ENCODE peak calls at places on chromosomes 12 and 14, in seven cellular contexts. M is mucosa of descending colon, H is lower leg skin, N is tibial artery, E is testis, O is H1, G is colonic mucosa. Z is an unnamed sample.

GRCh38 chr14:31181271-31181670 is 26.3 kb downstream of the HECTD1 start:
- DNase-seq in N (no peak), O (no peak), G (no peak), E (no peak), M (no peak), H (no peak), Z (no peak)

GRCh38 chr12:53050426-53051057 is 677 bp downstream of the TNS2 start:
- DNase-seq in G (no peak), M (no peak), E (no peak), H (no peak), N (no peak), O (no peak), Z (no peak)

GRCh38 chr12:31210104-31210503 is 115.8 kb downstream of the SINHCAF start:
- DNase-seq in G (no peak), E (no peak), H (no peak), O (no peak), M (no peak), N (no peak), Z (peak; percentile 48)

GRCh38 chr14:100585448-100586152 is 1.6 kb downstream of the BEGAIN start:
- DNase-seq in E (no peak), N (peak; percentile 12), H (no peak), M (no peak), O (no peak), G (no peak), Z (no peak)

GRCh38 chr12:77189463-77189862 is 124.1 kb upstream of the E2F7 start:
- DNase-seq in H (no peak), N (no peak), G (no peak), E (no peak), O (no peak), M (no peak), Z (peak; percentile 86)

GRCh38 chr12:45446013-45446412 is 230.1 kb downstream of the ANO6 start:
- DNase-seq in N (no peak), H (no peak), G (no peak), M (no peak), O (no peak), E (peak; percentile 60), Z (no peak)

GRCh38 chr12:103909811-103910210 is 20.4 kb upstream of the HSP90B1 start:
- DNase-seq in H (no peak), E (no peak), G (no peak), M (no peak), N (no peak), O (no peak), Z (peak; percentile 69)

GRCh38 chr14:101137234-101137633 is 233.7 kb upstream of the RTL1 start:
- DNase-seq in G (no peak), N (no peak), O (no peak), M (no peak), H (no peak), E (no peak), Z (no peak)

GRCh38 chr14:81562818-81563217 is 29.2 kb upstream of the SEL1L start:
- DNase-seq in M (no peak), E (no peak), H (no peak), N (no peak), O (no peak), G (no peak), Z (no peak)

GRCh38 chr14:64465856-64466554 is 706 bp downstream of the AKAP5 start:
- DNase-seq in N (no peak), G (peak; percentile 45), O (no peak), H (no peak), E (peak; percentile 29), M (peak; percentile 39), Z (peak; percentile 49)

GRCh38 chr12:6923003-6923732 is 4.6 kb upstream of the ATN1 start:
- DNase-seq in E (no peak), M (no peak), N (peak; percentile 63), H (no peak), O (no peak), G (no peak), Z (no peak)

GRCh38 chr14:89702151-89702936 is 252.2 kb downstream of the EFCAB11 start:
- DNase-seq in G (peak; percentile 43), O (no peak), M (peak; percentile 39), E (peak; percentile 54), H (peak; percentile 43), N (no peak), Z (peak; percentile 65)

GRCh38 chr14:35050652-35051051 is 4.6 kb downstream of the FAM177A1 start:
- DNase-seq in O (no peak), E (no peak), G (no peak), N (no peak), H (no peak), M (no peak), Z (peak; percentile 57)

GRCh38 chr12:109832534-109833306 is 478 bp downstream of the TRPV4 start:
- DNase-seq in E (no peak), M (no peak), O (no peak), N (no peak), H (no peak), G (no peak), Z (no peak)
- H3K4me3 ChIP-seq in E (peak overlapping the region; percentile 46), M (no peak overlapping the region), O (peak overlapping the region; percentile 38), N (peak overlapping the region; percentile 45), H (peak overlapping the region; percentile 31), G (peak overlapping the region; percentile 26), Z (peak overlapping the region; percentile 69)

GRCh38 chr12:26091837-26092236 is 33.0 kb downstream of the BHLHE41 start:
- DNase-seq in M (no peak), O (no peak), E (no peak), G (no peak), H (no peak), N (no peak), Z (peak; percentile 55)
- TF ChIP-seq CTCF in M (no peak), O (peak; percentile 49), E (no peak), G (no peak), H (no peak), N (no peak), Z (peak; percentile 69)

GRCh38 chr14:95434161-95434560 is 82.3 kb downstream of the SYNE3 start:
- DNase-seq in G (no peak), M (no peak), N (no peak), H (no peak), O (no peak), E (no peak), Z (no peak)
- H3K4me3 ChIP-seq in G (no peak overlapping the region), M (no peak overlapping the region), N (no peak overlapping the region), H (no peak overlapping the region), O (no peak overlapping the region), E (no peak overlapping the region), Z (no peak overlapping the region)

GRCh38 chr14:20472566-20473206 is 3.5 kb downstream of the PNP start:
- DNase-seq in H (no peak), M (no peak), E (no peak), N (no peak), O (no peak), G (no peak), Z (peak; percentile 10)
- TF ChIP-seq CTCF in H (no peak), M (no peak), E (no peak), N (no peak), O (no peak), G (no peak), Z (no peak)

GRCh38 chr14:32561520-32561919 is 232.4 kb downstream of the AKAP6 start:
- DNase-seq in O (no peak), N (no peak), E (no peak), M (no peak), H (no peak), G (no peak), Z (peak; percentile 26)
- H3K4me3 ChIP-seq in O (no peak overlapping the region), N (no peak overlapping the region), E (no peak overlapping the region), M (no peak overlapping the region), H (no peak overlapping the region), G (no peak overlapping the region), Z (no peak overlapping the region)

DNA sequence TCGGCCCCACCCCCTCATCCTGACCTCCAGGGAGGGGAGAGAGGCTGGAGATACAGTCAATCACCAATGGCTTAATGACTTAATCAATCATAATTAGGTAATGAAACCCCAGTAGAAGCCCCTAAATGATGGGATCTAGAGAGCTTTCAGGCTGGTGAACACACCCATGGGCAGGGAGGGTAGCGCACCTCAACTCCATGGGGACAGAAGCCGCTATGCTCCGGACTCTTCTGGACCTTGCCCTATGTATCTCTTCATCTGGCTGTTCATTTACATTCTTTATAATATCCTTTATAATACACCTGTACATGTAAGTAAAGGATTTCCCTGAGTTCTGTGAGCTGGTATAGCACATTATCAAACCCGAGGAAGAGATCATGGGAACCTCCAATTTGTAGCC is 205.9 kb downstream of the STXBP6 start:
- DNase-seq in N (no peak), E (no peak), O (no peak), M (peak; percentile 66), H (no peak), G (peak; percentile 63), Z (no peak)
- TF ChIP-seq CTCF in N (no peak), E (no peak), O (no peak), M (no peak), H (no peak), G (no peak), Z (no peak)

DNA sequence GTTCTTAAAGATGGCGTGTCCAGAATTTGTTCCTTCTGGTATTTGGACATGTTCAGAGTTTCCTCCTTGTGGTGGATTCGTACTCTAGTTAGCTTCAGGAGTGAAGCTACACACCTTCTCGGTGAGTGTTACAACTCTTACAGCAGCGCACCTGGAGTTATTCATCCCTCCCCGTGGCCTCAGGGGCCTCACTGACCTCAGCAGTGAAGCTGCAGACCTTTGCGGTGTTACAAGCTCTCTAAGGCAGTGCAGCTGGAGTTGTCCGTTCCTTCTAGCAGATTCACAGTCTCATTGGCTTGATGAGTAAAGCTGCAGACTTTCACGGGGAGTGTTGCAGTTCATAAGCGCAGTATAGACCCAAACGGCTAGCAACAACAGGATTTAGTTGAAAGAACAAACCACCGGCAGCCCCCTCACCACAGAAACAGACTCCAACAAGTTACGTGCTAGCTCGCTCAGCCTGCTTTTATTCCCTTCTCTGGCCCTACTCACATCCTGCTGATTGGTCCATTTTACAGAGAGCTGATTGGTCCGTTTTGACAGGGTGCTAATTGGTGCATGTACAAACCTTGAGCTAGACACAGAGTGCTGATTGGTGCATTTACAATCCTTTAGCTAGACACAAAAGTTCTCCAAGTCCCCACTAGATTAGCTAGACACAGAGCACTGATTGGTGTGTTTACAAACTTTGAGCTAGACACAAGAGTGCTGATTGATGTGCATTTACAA is 4.5 kb upstream of the CDKN3 start:
- DNase-seq in M (no peak), G (no peak), O (no peak), H (no peak), E (peak; percentile 72), N (no peak), Z (no peak)
- H3K4me3 ChIP-seq in M (no peak overlapping the region), G (no peak overlapping the region), O (no peak overlapping the region), H (no peak overlapping the region), E (peak overlapping the region; percentile 36), N (no peak overlapping the region), Z (no peak overlapping the region)

GRCh38 chr14:71749613-71750238 is 182.5 kb upstream of the RGS6 start:
- DNase-seq in M (no peak), G (no peak), O (no peak), E (no peak), N (no peak), H (no peak), Z (no peak)
- TF ChIP-seq CTCF in M (no peak), G (no peak), O (no peak), E (no peak), N (no peak), H (no peak), Z (no peak)

DNA sequence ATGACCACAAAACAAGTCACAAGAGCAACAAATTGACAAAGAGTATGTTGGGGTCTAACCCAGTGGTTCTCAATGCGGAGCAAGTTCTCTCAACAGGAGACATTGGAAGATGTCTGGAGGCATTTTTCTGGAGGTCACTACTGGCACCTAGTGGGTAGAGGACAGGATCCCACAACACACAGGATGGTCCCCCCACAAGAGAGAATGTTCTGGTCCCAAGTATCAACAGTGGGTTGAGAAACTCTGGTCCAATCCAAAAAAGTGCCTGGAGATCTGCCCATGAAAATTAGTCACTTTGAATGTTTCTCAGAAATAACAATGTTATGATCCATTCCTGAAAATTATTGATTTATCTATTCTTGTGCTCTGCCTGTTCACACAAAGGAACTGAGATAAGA is 3.3 kb downstream of the SSH1 start:
- DNase-seq in M (no peak), H (no peak), O (no peak), E (peak; percentile 43), G (no peak), N (peak; percentile 83), Z (peak; percentile 93)
- H3K4me3 ChIP-seq in M (no peak overlapping the region), H (no peak overlapping the region), O (no peak overlapping the region), E (no peak overlapping the region), G (no peak overlapping the region), N (no peak overlapping the region), Z (peak overlapping the region; percentile 1)